ENCODE peak calls at places on chromosome 3, in six cellular contexts. One of them, this sample, is unnamed.

GRCh38 chr3:45145681-45146614 is at the start of gene CDCP1:
- DNase-seq in IMR-90: no peak
- DNase-seq in H1: peak; percentile 82
- DNase-seq in neuronal stem cell: no peak
- DNase-seq in H9: peak; percentile 77
- DNase-seq in trophoblast cell: peak; percentile 52
- DNase-seq in this sample: peak; percentile 43

GRCh38 chr3:197749315-197749600 is 425 bp upstream of the FYTTD1 start:
- DNase-seq in IMR-90: peak; percentile 76
- DNase-seq in H1: no peak
- DNase-seq in neuronal stem cell: no peak
- DNase-seq in H9: peak; percentile 73
- DNase-seq in trophoblast cell: peak; percentile 61
- DNase-seq in this sample: peak; percentile 70

GRCh38 chr3:38835939-38836338 is 19.9 kb upstream of the SCN10A start:
- DNase-seq in IMR-90: no peak
- DNase-seq in H1: no peak
- DNase-seq in neuronal stem cell: no peak
- DNase-seq in H9: no peak
- DNase-seq in trophoblast cell: no peak
- DNase-seq in this sample: no peak

GRCh38 chr3:61807865-61808276 is 246.5 kb downstream of the PTPRG start:
- DNase-seq in IMR-90: peak; percentile 60
- DNase-seq in H1: no peak
- DNase-seq in neuronal stem cell: no peak
- DNase-seq in H9: no peak
- DNase-seq in trophoblast cell: no peak
- DNase-seq in this sample: peak; percentile 17

GRCh38 chr3:128060473-128061381 is 8.5 kb downstream of the SEC61A1 start:
- DNase-seq in IMR-90: peak; percentile 100
- DNase-seq in H1: no peak
- DNase-seq in neuronal stem cell: no peak
- DNase-seq in H9: no peak
- DNase-seq in trophoblast cell: peak; percentile 50
- DNase-seq in this sample: no peak

GRCh38 chr3:165128544-165128943 is 50.2 kb upstream of the SI start:
- DNase-seq in IMR-90: no peak
- DNase-seq in H1: no peak
- DNase-seq in neuronal stem cell: no peak
- DNase-seq in H9: no peak
- DNase-seq in trophoblast cell: no peak
- DNase-seq in this sample: no peak

GRCh38 chr3:95097493-95097892 is 1034.6 kb downstream of the NSUN3 start:
- DNase-seq in IMR-90: no peak
- DNase-seq in H1: no peak
- DNase-seq in neuronal stem cell: no peak
- DNase-seq in H9: no peak
- DNase-seq in trophoblast cell: no peak
- DNase-seq in this sample: no peak

GRCh38 chr3:100184960-100185566 is 70.8 kb upstream of the FILIP1L start:
- DNase-seq in IMR-90: no peak
- DNase-seq in H1: no peak
- DNase-seq in neuronal stem cell: no peak
- DNase-seq in H9: no peak
- DNase-seq in trophoblast cell: no peak
- DNase-seq in this sample: peak; percentile 48

GRCh38 chr3:152048826-152049225 is 175.4 kb downstream of the SUCNR1 start:
- DNase-seq in IMR-90: no peak
- DNase-seq in H1: no peak
- DNase-seq in neuronal stem cell: no peak
- DNase-seq in H9: no peak
- DNase-seq in trophoblast cell: no peak
- DNase-seq in this sample: no peak

GRCh38 chr3:136473716-136474326 is 223.7 kb downstream of the PCCB start:
- DNase-seq in IMR-90: peak; percentile 94
- DNase-seq in H1: no peak
- DNase-seq in neuronal stem cell: no peak
- DNase-seq in H9: no peak
- DNase-seq in trophoblast cell: no peak
- DNase-seq in this sample: peak; percentile 59

GRCh38 chr3:123447416-123447748 is 1.5 kb downstream of the ADCY5 start:
- DNase-seq in IMR-90: no peak
- DNase-seq in H1: no peak
- DNase-seq in neuronal stem cell: no peak
- DNase-seq in H9: peak; percentile 42
- DNase-seq in trophoblast cell: no peak
- DNase-seq in this sample: no peak

GRCh38 chr3:149879872-149880271 is 66.9 kb downstream of the RNF13 start:
- DNase-seq in IMR-90: peak; percentile 68
- DNase-seq in H1: peak; percentile 64
- DNase-seq in neuronal stem cell: peak; percentile 27
- DNase-seq in H9: peak; percentile 55
- DNase-seq in trophoblast cell: peak; percentile 79
- DNase-seq in this sample: peak; percentile 79

GRCh38 chr3:61729235-61729634 is 167.9 kb downstream of the PTPRG start:
- DNase-seq in IMR-90: no peak
- DNase-seq in H1: no peak
- DNase-seq in neuronal stem cell: no peak
- DNase-seq in H9: no peak
- DNase-seq in trophoblast cell: no peak
- DNase-seq in this sample: no peak

GRCh38 chr3:179687967-179688535 is 35.2 kb downstream of the USP13 start:
- DNase-seq in IMR-90: no peak
- DNase-seq in H1: no peak
- DNase-seq in neuronal stem cell: no peak
- DNase-seq in H9: no peak
- DNase-seq in trophoblast cell: no peak
- DNase-seq in this sample: no peak

GRCh38 chr3:127720985-127721384 is 48.2 kb downstream of the ABTB1 start:
- DNase-seq in IMR-90: no peak
- DNase-seq in H1: no peak
- DNase-seq in neuronal stem cell: no peak
- DNase-seq in H9: no peak
- DNase-seq in trophoblast cell: no peak
- DNase-seq in this sample: no peak

GRCh38 chr3:21435871-21436270 is 315.1 kb downstream of the ZNF385D start:
- DNase-seq in IMR-90: peak; percentile 92
- DNase-seq in H1: no peak
- DNase-seq in neuronal stem cell: no peak
- DNase-seq in H9: no peak
- DNase-seq in trophoblast cell: no peak
- DNase-seq in this sample: no peak

GRCh38 chr3:149958171-149958796 is 12.4 kb downstream of the PFN2 start:
- DNase-seq in IMR-90: no peak
- DNase-seq in H1: no peak
- DNase-seq in neuronal stem cell: no peak
- DNase-seq in H9: no peak
- DNase-seq in trophoblast cell: no peak
- DNase-seq in this sample: no peak

GRCh38 chr3:107753494-107753893 is 230.7 kb downstream of the BBX start:
- DNase-seq in IMR-90: peak; percentile 30
- DNase-seq in H1: no peak
- DNase-seq in neuronal stem cell: peak; percentile 30
- DNase-seq in H9: peak; percentile 69
- DNase-seq in trophoblast cell: peak; percentile 62
- DNase-seq in this sample: peak; percentile 51

GRCh38 chr3:191963182-191963581 is 502.2 kb downstream of the PYDC2 start:
- DNase-seq in IMR-90: no peak
- DNase-seq in H1: peak; percentile 58
- DNase-seq in neuronal stem cell: peak; percentile 26
- DNase-seq in H9: peak; percentile 52
- DNase-seq in trophoblast cell: no peak
- DNase-seq in this sample: peak; percentile 67

GRCh38 chr3:106447902-106448301 is 579.1 kb upstream of the CBLB start:
- DNase-seq in IMR-90: no peak
- DNase-seq in H1: no peak
- DNase-seq in neuronal stem cell: no peak
- DNase-seq in H9: no peak
- DNase-seq in trophoblast cell: no peak
- DNase-seq in this sample: no peak

GRCh38 chr3:70358978-70359580 is 46.6 kb upstream of the MDFIC2 start:
- DNase-seq in IMR-90: peak; percentile 40
- DNase-seq in H1: no peak
- DNase-seq in neuronal stem cell: peak; percentile 11
- DNase-seq in H9: no peak
- DNase-seq in trophoblast cell: peak; percentile 58
- DNase-seq in this sample: peak; percentile 12

GRCh38 chr3:48634661-48635221 is 520 bp downstream of the SLC26A6 start:
- DNase-seq in IMR-90: peak; percentile 51
- DNase-seq in H1: peak; percentile 79
- DNase-seq in neuronal stem cell: peak; percentile 38
- DNase-seq in H9: peak; percentile 74
- DNase-seq in trophoblast cell: peak; percentile 46
- DNase-seq in this sample: peak; percentile 75

GRCh38 chr3:197498499-197499241 is 57.1 kb downstream of the BDH1 start:
- DNase-seq in IMR-90: no peak
- DNase-seq in H1: no peak
- DNase-seq in neuronal stem cell: no peak
- DNase-seq in H9: no peak
- DNase-seq in trophoblast cell: no peak
- DNase-seq in this sample: no peak

GRCh38 chr3:124363451-124363850 is 366.8 kb upstream of the UMPS start:
- DNase-seq in IMR-90: peak; percentile 91
- DNase-seq in H1: no peak
- DNase-seq in neuronal stem cell: no peak
- DNase-seq in H9: no peak
- DNase-seq in trophoblast cell: no peak
- DNase-seq in this sample: peak; percentile 90

GRCh38 chr3:64489361-64490044 is 198.3 kb downstream of the ADAMTS9 start:
- DNase-seq in IMR-90: no peak
- DNase-seq in H1: peak; percentile 89
- DNase-seq in neuronal stem cell: peak; percentile 73
- DNase-seq in H9: peak; percentile 96
- DNase-seq in trophoblast cell: peak; percentile 49
- DNase-seq in this sample: peak; percentile 59

GRCh38 chr3:156150434-156151066 is 30.2 kb downstream of the KCNAB1 start:
- DNase-seq in IMR-90: peak; percentile 64
- DNase-seq in H1: peak; percentile 55
- DNase-seq in neuronal stem cell: peak; percentile 44
- DNase-seq in H9: peak; percentile 44
- DNase-seq in trophoblast cell: peak; percentile 78
- DNase-seq in this sample: peak; percentile 70

GRCh38 chr3:52839268-52839575 is 4.4 kb upstream of the MUSTN1 start:
- DNase-seq in IMR-90: no peak
- DNase-seq in H1: no peak
- DNase-seq in neuronal stem cell: no peak
- DNase-seq in H9: no peak
- DNase-seq in trophoblast cell: no peak
- DNase-seq in this sample: no peak

GRCh38 chr3:52446631-52447511 is 2.0 kb upstream of the SEMA3G start:
- DNase-seq in IMR-90: peak; percentile 42
- DNase-seq in H1: peak; percentile 95
- DNase-seq in neuronal stem cell: peak; percentile 78
- DNase-seq in H9: peak; percentile 88
- DNase-seq in trophoblast cell: peak; percentile 79
- DNase-seq in this sample: peak; percentile 67

GRCh38 chr3:9681723-9682081 is 21.9 kb upstream of the CPNE9 start:
- DNase-seq in IMR-90: no peak
- DNase-seq in H1: no peak
- DNase-seq in neuronal stem cell: no peak
- DNase-seq in H9: no peak
- DNase-seq in trophoblast cell: no peak
- DNase-seq in this sample: no peak

GRCh38 chr3:62109534-62109933 is 263.8 kb downstream of the FEZF2 start:
- DNase-seq in IMR-90: peak; percentile 96
- DNase-seq in H1: no peak
- DNase-seq in neuronal stem cell: no peak
- DNase-seq in H9: peak; percentile 66
- DNase-seq in trophoblast cell: peak; percentile 95
- DNase-seq in this sample: peak; percentile 91

GRCh38 chr3:110420158-110420641 is 651.4 kb upstream of the NECTIN3 start:
- DNase-seq in IMR-90: peak; percentile 90
- DNase-seq in H1: no peak
- DNase-seq in neuronal stem cell: no peak
- DNase-seq in H9: no peak
- DNase-seq in trophoblast cell: peak; percentile 32
- DNase-seq in this sample: peak; percentile 82

GRCh38 chr3:146469206-146470017 is at the start of gene PLSCR2:
- DNase-seq in IMR-90: no peak
- DNase-seq in H1: peak; percentile 82
- DNase-seq in neuronal stem cell: no peak
- DNase-seq in H9: peak; percentile 83
- DNase-seq in trophoblast cell: peak; percentile 53
- DNase-seq in this sample: no peak

GRCh38 chr3:15065550-15066007 is 464 bp upstream of the MRPS25 start:
- DNase-seq in IMR-90: no peak
- DNase-seq in H1: no peak
- DNase-seq in neuronal stem cell: no peak
- DNase-seq in H9: no peak
- DNase-seq in trophoblast cell: no peak
- DNase-seq in this sample: no peak

DNA sequence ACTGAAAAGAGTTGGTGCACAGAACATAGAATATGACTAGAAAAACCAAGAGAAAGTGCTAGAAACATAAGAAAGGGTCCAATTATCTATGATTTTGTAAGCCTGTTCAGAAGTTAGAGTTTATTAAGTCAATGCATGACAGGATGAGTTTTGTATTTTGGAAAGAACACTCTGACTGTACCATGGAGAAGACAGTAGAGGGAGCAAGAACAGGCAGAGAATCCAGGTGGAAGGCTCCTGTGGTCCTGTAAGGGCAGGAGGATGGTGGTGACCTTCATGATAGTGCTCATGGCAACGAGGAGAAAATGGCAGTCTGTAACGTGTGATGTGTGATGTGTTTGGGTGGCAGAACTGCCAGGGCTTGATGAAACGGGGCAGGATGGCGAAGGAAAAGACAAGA is 249.1 kb downstream of the CTNNB1 start:
- DNase-seq in IMR-90: no peak
- DNase-seq in H1: no peak
- DNase-seq in neuronal stem cell: no peak
- DNase-seq in H9: no peak
- DNase-seq in trophoblast cell: no peak
- DNase-seq in this sample: no peak
- H4K91ac ChIP-seq in IMR-90: no peak overlapping the region
- H4K91ac ChIP-seq in H1: no peak overlapping the region
- H4K91ac ChIP-seq in neuronal stem cell: no peak overlapping the region
- H4K91ac ChIP-seq in H9: no peak overlapping the region
- H4K91ac ChIP-seq in trophoblast cell: no peak overlapping the region
- H4K91ac ChIP-seq in this sample: no peak overlapping the region

GRCh38 chr3:194072097-194072428 is 63.9 kb upstream of the HES1 start:
- DNase-seq in IMR-90: no peak
- DNase-seq in H1: no peak
- DNase-seq in neuronal stem cell: no peak
- DNase-seq in H9: no peak
- DNase-seq in trophoblast cell: no peak
- DNase-seq in this sample: peak; percentile 42
- H2AK5ac ChIP-seq in IMR-90: no peak overlapping the region
- H2AK5ac ChIP-seq in H1: peak overlapping the region; percentile 15
- H2AK5ac ChIP-seq in neuronal stem cell: peak overlapping the region; percentile 70
- H2AK5ac ChIP-seq in H9: no peak overlapping the region
- H2AK5ac ChIP-seq in trophoblast cell: peak overlapping the region; percentile 40
- H2AK5ac ChIP-seq in this sample: peak overlapping the region; percentile 29

GRCh38 chr3:167102071-167102470 is 278.0 kb downstream of the ZBBX start:
- DNase-seq in IMR-90: no peak
- DNase-seq in H1: peak; percentile 54
- DNase-seq in neuronal stem cell: no peak
- DNase-seq in H9: peak; percentile 54
- DNase-seq in trophoblast cell: no peak
- DNase-seq in this sample: no peak
- H4K91ac ChIP-seq in IMR-90: no peak overlapping the region
- H4K91ac ChIP-seq in H1: no peak overlapping the region
- H4K91ac ChIP-seq in neuronal stem cell: no peak overlapping the region
- H4K91ac ChIP-seq in H9: no peak overlapping the region
- H4K91ac ChIP-seq in trophoblast cell: no peak overlapping the region
- H4K91ac ChIP-seq in this sample: no peak overlapping the region

GRCh38 chr3:50167069-50167781 is 12.1 kb downstream of the SEMA3F start:
- DNase-seq in IMR-90: peak; percentile 36
- DNase-seq in H1: no peak
- DNase-seq in neuronal stem cell: no peak
- DNase-seq in H9: no peak
- DNase-seq in trophoblast cell: no peak
- DNase-seq in this sample: peak; percentile 84
- H2AK5ac ChIP-seq in IMR-90: peak overlapping the region; percentile 83
- H2AK5ac ChIP-seq in H1: peak overlapping the region; percentile 6
- H2AK5ac ChIP-seq in neuronal stem cell: peak overlapping the region; percentile 20
- H2AK5ac ChIP-seq in H9: no peak overlapping the region
- H2AK5ac ChIP-seq in trophoblast cell: no peak overlapping the region
- H2AK5ac ChIP-seq in this sample: peak overlapping the region; percentile 86